ENCODE peak calls at places on chromosome 12, in six cellular contexts. K is CD4-positive, alpha-beta T cell; Z is colonic mucosa; O is psoas muscle; H is left ventricle myocardium inferior; Y is coronary artery. M is an unnamed sample.

GRCh38 chr12:132133952-132134652 is 10.0 kb downstream of the DDX51 start:
- DNase-seq in K (no peak), Z (no peak), O (peak; percentile 42), H (no peak), Y (no peak), M (no peak)

GRCh38 chr12:47920913-47921312 is 16.1 kb upstream of the VDR start:
- DNase-seq in K (no peak), Z (no peak), O (no peak), H (no peak), Y (no peak), M (no peak)

GRCh38 chr12:44654641-44655625 is 221.2 kb downstream of the NELL2 start:
- DNase-seq in K (no peak), Z (no peak), O (no peak), H (no peak), Y (no peak), M (peak; percentile 57)

GRCh38 chr12:18206198-18206597 is 55.1 kb upstream of the PIK3C2G start:
- DNase-seq in K (no peak), Z (no peak), O (no peak), H (no peak), Y (no peak), M (no peak)

GRCh38 chr12:5072326-5072725 is 28.6 kb downstream of the KCNA5 start:
- DNase-seq in K (no peak), Z (no peak), O (no peak), H (no peak), Y (no peak), M (no peak)

GRCh38 chr12:105843989-105844768 is 294.6 kb downstream of the NUAK1 start:
- DNase-seq in K (no peak), Z (no peak), O (peak; percentile 70), H (no peak), Y (no peak), M (no peak)

GRCh38 chr12:70466753-70467152 is 100.7 kb downstream of the KCNMB4 start:
- DNase-seq in K (no peak), Z (no peak), O (no peak), H (no peak), Y (no peak), M (no peak)

GRCh38 chr12:53325539-53326061 is 4.2 kb upstream of the AAAS start:
- DNase-seq in K (no peak), Z (no peak), O (peak; percentile 74), H (peak; percentile 38), Y (peak; percentile 77), M (no peak)

GRCh38 chr12:10070380-10070779 is 28.4 kb downstream of the CLEC1A start:
- DNase-seq in K (no peak), Z (no peak), O (no peak), H (no peak), Y (no peak), M (no peak)

GRCh38 chr12:92462049-92462448 is 240.7 kb upstream of the PLEKHG7 start:
- DNase-seq in K (no peak), Z (no peak), O (no peak), H (no peak), Y (no peak), M (no peak)

GRCh38 chr12:48352157-48352775 is 1.5 kb upstream of the ZNF641 start:
- DNase-seq in K (no peak), Z (no peak), O (no peak), H (no peak), Y (no peak), M (no peak)

GRCh38 chr12:96400631-96401060 is 407 bp upstream of the CDK17 start:
- DNase-seq in K (no peak), Z (no peak), O (no peak), H (no peak), Y (no peak), M (no peak)

GRCh38 chr12:23028158-23028802 is 403.3 kb downstream of the ETNK1 start:
- DNase-seq in K (no peak), Z (no peak), O (no peak), H (no peak), Y (no peak), M (no peak)

GRCh38 chr12:110600254-110600653 is 13.7 kb upstream of the TCTN1 start:
- DNase-seq in K (no peak), Z (no peak), O (no peak), H (no peak), Y (no peak), M (peak; percentile 77)

GRCh38 chr12:108340037-108340436 is 926 bp upstream of the CMKLR1 start:
- DNase-seq in K (no peak), Z (no peak), O (peak; percentile 60), H (no peak), Y (peak; percentile 89), M (no peak)

GRCh38 chr12:121915841-121916321 is 2.5 kb upstream of the CFAP251 start:
- DNase-seq in K (no peak), Z (no peak), O (no peak), H (no peak), Y (no peak), M (peak; percentile 87)

GRCh38 chr12:64882687-64883086 is 58.2 kb downstream of the TBC1D30 start:
- DNase-seq in K (no peak), Z (no peak), O (no peak), H (no peak), Y (no peak), M (no peak)

GRCh38 chr12:120416490-120417216 is 21.3 kb upstream of the COX6A1 start:
- DNase-seq in K (no peak), Z (no peak), O (no peak), H (no peak), Y (no peak), M (no peak)

GRCh38 chr12:103495783-103496456 is at the start of gene C12orf42:
- DNase-seq in K (peak; percentile 4), Z (peak; percentile 38), O (no peak), H (no peak), Y (no peak), M (peak; percentile 32)

GRCh38 chr12:95980437-95980836 is 15.7 kb downstream of the HAL start:
- DNase-seq in K (no peak), Z (no peak), O (no peak), H (no peak), Y (no peak), M (no peak)

GRCh38 chr12:131135311-131135785 is 181.6 kb downstream of the ADGRD1 start:
- DNase-seq in K (no peak), Z (no peak), O (no peak), H (no peak), Y (no peak), M (no peak)

GRCh38 chr12:131459666-131460365 is 251.1 kb upstream of the SFSWAP start:
- DNase-seq in K (no peak), Z (no peak), O (no peak), H (no peak), Y (no peak), M (no peak)

GRCh38 chr12:131854861-131855476 is 26.8 kb downstream of the MMP17 start:
- DNase-seq in K (no peak), Z (no peak), O (no peak), H (no peak), Y (no peak), M (no peak)

GRCh38 chr12:104147346-104147745 is 9.3 kb upstream of the NFYB start:
- DNase-seq in K (no peak), Z (no peak), O (no peak), H (no peak), Y (no peak), M (no peak)

DNA sequence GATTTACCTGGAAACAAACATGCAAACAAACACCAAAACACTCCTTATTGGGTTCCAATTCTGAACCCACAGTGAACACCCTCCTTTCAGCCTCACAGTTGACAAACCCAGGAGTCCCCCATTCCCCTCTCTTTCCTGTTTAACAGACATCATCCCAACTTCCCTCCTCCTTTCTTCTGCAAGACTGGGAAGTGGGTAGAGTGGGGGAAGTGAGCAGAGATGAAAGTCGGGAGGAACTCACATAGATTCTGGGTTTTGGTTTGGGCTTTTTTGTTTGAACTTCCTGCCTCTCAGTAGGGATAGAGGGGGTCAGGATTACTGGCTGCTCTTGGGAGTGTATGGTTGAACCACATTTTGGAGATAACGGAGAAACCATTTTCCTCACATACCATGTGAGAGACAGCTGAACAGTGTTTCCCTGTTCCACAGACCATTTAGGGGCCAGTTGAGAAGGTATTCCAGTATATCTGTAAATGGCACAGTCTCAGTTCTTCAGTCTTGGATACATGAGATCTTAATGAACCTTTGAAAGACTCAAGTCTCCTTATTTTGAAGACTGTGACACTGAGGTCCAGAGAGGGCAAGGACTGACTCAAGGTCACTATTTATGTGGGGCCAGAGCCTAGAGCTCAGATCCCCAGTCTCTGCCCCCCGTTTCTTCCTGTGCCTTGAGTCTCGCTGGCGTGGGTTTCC is 3.9 kb upstream of the GPR84 start:
- DNase-seq in K (no peak), Z (no peak), O (no peak), H (no peak), Y (no peak), M (no peak)
- H3K27ac ChIP-seq in K (no peak overlapping the region), Z (no peak overlapping the region), O (no peak overlapping the region), H (peak overlapping the region; percentile 89), Y (peak overlapping the region; percentile 19), M (peak overlapping the region; percentile 36)

GRCh38 chr12:50057000-50057841 is at the start of gene ASIC1:
- DNase-seq in K (peak; percentile 51), Z (peak; percentile 64), O (peak; percentile 86), H (peak; percentile 76), Y (no peak), M (peak; percentile 67)
- TF ChIP-seq CTCF in K (no peak), Z (no peak), O (peak; percentile 14), H (peak; percentile 34), Y (no peak), M (peak; percentile 17)

GRCh38 chr12:14910090-14910915 is 24.6 kb upstream of the MGP start:
- DNase-seq in K (no peak), Z (no peak), O (no peak), H (no peak), Y (no peak), M (no peak)
- H3K27ac ChIP-seq in K (no peak overlapping the region), Z (peak overlapping the region; percentile 36), O (no peak overlapping the region), H (no peak overlapping the region), Y (no peak overlapping the region), M (no peak overlapping the region)

GRCh38 chr12:56260380-56260779 is 2.2 kb upstream of the ANKRD52 start:
- DNase-seq in K (no peak), Z (no peak), O (no peak), H (no peak), Y (no peak), M (no peak)

GRCh38 chr12:56258068-56258819 is at the start of gene ANKRD52:
- DNase-seq in K (peak; percentile 82), Z (peak; percentile 74), O (peak; percentile 85), H (peak; percentile 81), Y (peak; percentile 86), M (peak; percentile 89)

GRCh38 chr12:56260921-56261320 is 2.7 kb upstream of the ANKRD52 start:
- DNase-seq in K (no peak), Z (no peak), O (peak; percentile 66), H (no peak), Y (no peak), M (no peak)

GRCh38 chr12:56258820-56259183 is 618 bp upstream of the ANKRD52 start:
- DNase-seq in K (no peak), Z (no peak), O (no peak), H (no peak), Y (no peak), M (no peak)

DNA sequence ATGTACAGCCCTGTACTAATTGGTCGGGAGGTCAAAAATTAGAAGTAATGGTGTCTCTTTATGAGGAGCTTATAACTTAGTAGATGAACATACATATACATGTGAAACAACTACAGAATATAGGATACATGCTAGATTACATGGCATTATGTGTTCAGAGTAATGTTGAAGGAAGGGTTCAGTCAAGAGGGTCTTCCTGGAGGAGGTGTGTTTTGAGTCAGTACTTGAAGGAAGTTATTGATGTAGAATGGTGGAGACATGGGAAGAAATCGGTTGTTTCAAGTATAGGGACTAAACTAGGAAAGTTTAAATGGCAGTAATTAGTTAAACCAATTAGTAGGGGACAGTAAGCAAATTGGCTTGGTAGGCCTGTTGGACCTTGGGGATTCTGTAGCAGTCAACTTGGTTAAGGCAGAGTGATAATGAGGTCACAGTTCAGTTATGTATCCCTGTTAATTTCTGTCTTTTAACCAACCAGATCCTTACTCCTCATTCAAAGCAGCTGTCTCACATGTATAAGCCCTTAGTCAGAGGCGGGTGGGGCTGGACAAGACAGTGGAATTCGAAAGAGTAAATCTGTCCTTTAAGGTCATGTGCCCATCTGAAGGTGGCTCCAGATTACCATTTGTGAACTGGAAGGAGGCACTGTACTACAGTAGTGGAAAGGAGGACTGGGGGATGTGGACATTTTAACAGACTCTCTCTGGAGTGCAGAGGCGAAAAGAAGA is 3.5 kb upstream of the ANKRD52 start:
- DNase-seq in K (no peak), Z (no peak), O (peak; percentile 66), H (no peak), Y (no peak), M (no peak)
- TF ChIP-seq CTCF in K (no peak), Z (no peak), O (no peak), H (no peak), Y (no peak), M (no peak)